ENCODE peak calls at places on chromosomes 6 and 20, in four cellular contexts. S is T1000, V is fibroblast of mammary gland, K is AG08396. O is an unnamed sample.
A peak's percentile ranks its signal among the peaks of the same experiment; 100 is the strongest.

GRCh38 chr6:41488392-41489129 is 57.6 kb upstream of the FOXP4 start:
- DNase-seq in S (peak; percentile 46), V (peak; percentile 83), K (peak; percentile 72), O (peak; percentile 77)

GRCh38 chr6:2819115-2819514 is 22.5 kb downstream of the SERPINB1 start:
- DNase-seq in S (no peak), V (no peak), K (no peak), O (no peak)

GRCh38 chr20:50704514-50704913 is 13.2 kb upstream of the RIPOR3 start:
- DNase-seq in S (no peak), V (no peak), K (no peak), O (no peak)

GRCh38 chr6:129446272-129446851 is 263.6 kb downstream of the ARHGAP18 start:
- DNase-seq in S (no peak), V (no peak), K (no peak), O (no peak)

GRCh38 chr6:84769247-84769646 is 4.8 kb upstream of the TBX18 start:
- DNase-seq in S (no peak), V (no peak), K (no peak), O (no peak)

GRCh38 chr6:145897552-145897951 is 66.6 kb downstream of the SHPRH start:
- DNase-seq in S (no peak), V (no peak), K (no peak), O (no peak)

GRCh38 chr20:57661201-57662027 is 41.2 kb upstream of the ZBP1 start:
- DNase-seq in S (no peak), V (no peak), K (no peak), O (no peak)

GRCh38 chr20:45305262-45305661 is 1.4 kb upstream of the RBPJL start:
- DNase-seq in S (no peak), V (no peak), K (no peak), O (no peak)

GRCh38 chr6:49582529-49582928 is 32.1 kb downstream of the C6orf141 start:
- DNase-seq in S (no peak), V (no peak), K (no peak), O (no peak)

GRCh38 chr20:44938637-44939036 is 21.6 kb downstream of the TOMM34 start:
- DNase-seq in S (no peak), V (peak; percentile 6), K (no peak), O (no peak)

GRCh38 chr20:64145458-64146300 is 18.6 kb upstream of the MYT1 start:
- DNase-seq in S (no peak), V (no peak), K (no peak), O (no peak)

GRCh38 chr6:40258531-40258930 is 324.3 kb upstream of the MOCS1 start:
- DNase-seq in S (no peak), V (no peak), K (no peak), O (no peak)

GRCh38 chr6:120108061-120108795 is 758.7 kb upstream of the MAN1A1 start:
- DNase-seq in S (no peak), V (no peak), K (no peak), O (no peak)

GRCh38 chr6:34056301-34056700 is 89.6 kb downstream of the GRM4 start:
- DNase-seq in S (no peak), V (peak; percentile 78), K (peak; percentile 76), O (peak; percentile 85)

GRCh38 chr6:100283288-100283687 is 181.4 kb downstream of the SIM1 start:
- DNase-seq in S (no peak), V (peak; percentile 59), K (peak; percentile 64), O (peak; percentile 17)

GRCh38 chr6:14546036-14546435 is 428.5 kb downstream of the CD83 start:
- DNase-seq in S (no peak), V (no peak), K (no peak), O (no peak)

GRCh38 chr6:45626087-45626891 is 248.6 kb upstream of the SUPT3H start:
- DNase-seq in S (peak; percentile 44), V (peak; percentile 99), K (peak; percentile 44), O (peak; percentile 93)

GRCh38 chr20:23205221-23205620 is 119.1 kb upstream of the CD93 start:
- DNase-seq in S (no peak), V (no peak), K (no peak), O (no peak)

GRCh38 chr20:62914970-62915457 is 11.3 kb downstream of the DIDO1 start:
- DNase-seq in S (no peak), V (no peak), K (peak; percentile 67), O (peak; percentile 33)

GRCh38 chr20:32079655-32080109 is 27.6 kb downstream of the HCK start:
- DNase-seq in S (no peak), V (no peak), K (no peak), O (no peak)

GRCh38 chr20:64220420-64220819 is 35.1 kb upstream of the PCMTD2 start:
- DNase-seq in S (no peak), V (no peak), K (no peak), O (no peak)

GRCh38 chr6:34414999-34415858 is 10.6 kb downstream of the RPS10 start:
- DNase-seq in S (no peak), V (peak; percentile 86), K (peak; percentile 60), O (peak; percentile 83)

GRCh38 chr6:144931172-144932035 is 646.3 kb downstream of the UTRN start:
- DNase-seq in S (no peak), V (peak; percentile 57), K (peak; percentile 21), O (peak; percentile 37)

GRCh38 chr6:122853259-122853995 is 64.4 kb downstream of the SMPDL3A start:
- DNase-seq in S (no peak), V (no peak), K (no peak), O (no peak)

GRCh38 chr6:128479991-128480390 is 40.4 kb downstream of the PTPRK start:
- DNase-seq in S (no peak), V (no peak), K (no peak), O (no peak)

GRCh38 chr6:110513001-110513400 is 36.6 kb upstream of the SLC22A16 start:
- DNase-seq in S (no peak), V (peak; percentile 52), K (no peak), O (peak; percentile 34)

GRCh38 chr6:105561501-105561900 is 158.6 kb upstream of the PREP start:
- DNase-seq in S (no peak), V (peak; percentile 23), K (no peak), O (no peak)